ENCODE peak calls at places on chromosomes 16 and 17, in ten cellular contexts. P, N, U, G, Q, M, D, Z, K and H are unnamed samples.

GRCh38 chr16:87461466-87461975 is 31.3 kb downstream of the ZCCHC14 start:
- DNase-seq in Q (peak), M (no peak), Z (peak), D (no peak), P (peak), K (no peak), G (peak), N (peak), U (peak), H (no peak)

GRCh38 chr16:17404903-17405691 is 65.7 kb downstream of the XYLT1 start:
- DNase-seq in K (no peak), P (peak), U (peak), Q (peak), N (peak), D (no peak), Z (no peak), M (peak), G (peak), H (peak)

GRCh38 chr17:62627219-62627903 is at the start of gene MRC2:
- DNase-seq in N (no peak), G (peak), U (peak), P (peak), M (peak), K (peak), Z (peak), D (peak), Q (peak), H (no peak)

GRCh38 chr17:9241371-9241712 is 220.0 kb downstream of the NTN1 start:
- DNase-seq in Q (peak), G (no peak), U (no peak), Z (no peak), M (peak), D (no peak), N (no peak), P (no peak), K (no peak), H (no peak)

GRCh38 chr16:71883193-71883848 is 661 bp downstream of the ZNF821 start:
- DNase-seq in M (no peak), Q (peak), N (no peak), K (no peak), U (peak), D (peak), Z (peak), G (peak), P (peak), H (no peak)

GRCh38 chr17:32007463-32008298 is 498 bp downstream of the LRRC37B start:
- DNase-seq in U (peak), N (no peak), G (peak), K (no peak), P (peak), Q (peak), D (peak), M (peak), Z (peak), H (no peak)

GRCh38 chr16:85396879-85397871 is 215.9 kb upstream of the GSE1 start:
- DNase-seq in G (peak), P (peak), D (no peak), Q (no peak), N (peak), K (no peak), Z (peak), M (no peak), U (no peak), H (no peak)

GRCh38 chr17:74842146-74842598 is 17.5 kb downstream of the GRIN2C start:
- DNase-seq in N (no peak), K (no peak), U (no peak), D (no peak), Q (no peak), G (no peak), Z (no peak), M (no peak), P (no peak), H (no peak)

GRCh38 chr16:9906218-9906617 is 276.0 kb downstream of the GRIN2A start:
- DNase-seq in Z (no peak), D (no peak), Q (no peak), M (no peak), G (no peak), P (no peak), K (no peak), U (no peak), N (no peak), H (no peak)

GRCh38 chr17:33028778-33029177 is 37.1 kb downstream of the SPACA3 start:
- DNase-seq in K (no peak), U (no peak), N (no peak), Z (no peak), M (peak), D (no peak), Q (no peak), G (no peak), P (no peak), H (no peak)
- TF ChIP-seq CTCF in K (no peak), U (no peak), N (no peak), Z (no peak), M (no peak), D (no peak), Q (no peak), G (no peak), P (no peak), H (no peak)

GRCh38 chr17:36149296-36149820 is 27.1 kb downstream of the TBC1D3B start:
- DNase-seq in Z (no peak), U (no peak), G (no peak), D (peak), M (peak), N (peak), K (no peak), Q (no peak), P (no peak), H (peak)

GRCh38 chr17:36151891-36152638 is 24.4 kb downstream of the TBC1D3B start:
- DNase-seq in D (no peak), Q (no peak), K (no peak), M (no peak), N (no peak), P (no peak), Z (no peak), G (no peak), U (no peak), H (no peak)

GRCh38 chr17:36148559-36149295 is 27.7 kb downstream of the TBC1D3B start:
- DNase-seq in Q (peak), N (peak), G (peak), Z (peak), K (peak), D (peak), M (peak), U (peak), P (peak), H (no peak)

GRCh38 chr17:36153887-36154576 is 22.4 kb downstream of the TBC1D3B start:
- DNase-seq in K (no peak), N (no peak), Q (no peak), G (no peak), Z (no peak), P (no peak), M (no peak), D (no peak), U (no peak), H (no peak)

GRCh38 chr17:36152639-36153120 is 23.8 kb downstream of the TBC1D3B start:
- DNase-seq in N (no peak), K (no peak), G (no peak), Q (no peak), D (no peak), Z (no peak), U (no peak), M (no peak), P (no peak), H (no peak)
- TF ChIP-seq CTCF in N (no peak), K (peak), G (no peak), Q (no peak), D (no peak), Z (no peak), U (no peak), M (no peak), P (no peak), H (peak)

DNA sequence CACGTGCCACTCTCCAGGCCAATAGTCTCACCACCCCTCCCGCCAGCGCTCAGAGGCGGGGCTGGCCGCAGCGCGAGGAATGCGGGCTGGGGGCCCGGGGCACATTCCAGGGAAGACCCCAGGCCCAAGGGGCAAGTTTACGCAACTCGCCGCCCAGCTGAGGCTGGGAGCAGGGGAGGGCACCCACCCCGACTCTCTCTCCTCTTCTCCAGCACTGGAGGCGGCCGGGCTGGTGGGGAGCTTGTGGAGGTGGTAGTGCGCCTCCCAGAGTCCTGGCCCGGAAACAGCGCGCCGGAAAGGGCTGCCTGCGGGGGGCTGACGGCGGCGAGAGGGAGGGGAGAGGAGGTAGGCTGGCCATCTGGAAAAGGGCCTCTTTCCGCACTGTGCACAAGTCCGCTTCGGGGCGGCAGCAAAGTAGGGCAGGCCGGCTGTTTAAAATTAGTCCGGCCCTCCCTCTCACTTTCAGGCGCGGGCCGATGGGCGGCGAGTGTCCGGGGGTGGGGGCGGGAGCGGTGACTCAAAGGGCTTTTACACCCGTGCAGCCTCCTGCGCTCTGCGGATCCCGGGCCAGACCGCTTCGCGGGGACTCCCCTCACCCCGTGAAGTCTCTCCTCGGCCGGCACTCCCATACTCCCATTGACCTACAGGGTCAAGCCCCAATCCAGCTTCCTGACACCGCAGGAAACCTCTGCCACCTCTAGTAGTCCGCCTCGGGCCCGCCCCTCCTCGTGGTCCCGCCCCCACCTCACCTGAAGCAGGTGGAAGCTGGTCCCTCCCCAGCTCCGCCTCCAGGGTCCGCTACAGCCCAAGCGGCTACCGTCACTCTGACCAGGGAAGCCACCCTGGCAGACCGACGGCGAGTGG is 968 bp downstream of the FHOD1 start:
- DNase-seq in K (peak), Z (peak), G (peak), Q (peak), P (peak), D (peak), U (peak), N (no peak), M (peak), H (peak)
- TF ChIP-seq CTCF in K (peak), Z (peak), G (peak), Q (peak), P (no peak), D (peak), U (peak), N (peak), M (peak), H (peak)

DNA sequence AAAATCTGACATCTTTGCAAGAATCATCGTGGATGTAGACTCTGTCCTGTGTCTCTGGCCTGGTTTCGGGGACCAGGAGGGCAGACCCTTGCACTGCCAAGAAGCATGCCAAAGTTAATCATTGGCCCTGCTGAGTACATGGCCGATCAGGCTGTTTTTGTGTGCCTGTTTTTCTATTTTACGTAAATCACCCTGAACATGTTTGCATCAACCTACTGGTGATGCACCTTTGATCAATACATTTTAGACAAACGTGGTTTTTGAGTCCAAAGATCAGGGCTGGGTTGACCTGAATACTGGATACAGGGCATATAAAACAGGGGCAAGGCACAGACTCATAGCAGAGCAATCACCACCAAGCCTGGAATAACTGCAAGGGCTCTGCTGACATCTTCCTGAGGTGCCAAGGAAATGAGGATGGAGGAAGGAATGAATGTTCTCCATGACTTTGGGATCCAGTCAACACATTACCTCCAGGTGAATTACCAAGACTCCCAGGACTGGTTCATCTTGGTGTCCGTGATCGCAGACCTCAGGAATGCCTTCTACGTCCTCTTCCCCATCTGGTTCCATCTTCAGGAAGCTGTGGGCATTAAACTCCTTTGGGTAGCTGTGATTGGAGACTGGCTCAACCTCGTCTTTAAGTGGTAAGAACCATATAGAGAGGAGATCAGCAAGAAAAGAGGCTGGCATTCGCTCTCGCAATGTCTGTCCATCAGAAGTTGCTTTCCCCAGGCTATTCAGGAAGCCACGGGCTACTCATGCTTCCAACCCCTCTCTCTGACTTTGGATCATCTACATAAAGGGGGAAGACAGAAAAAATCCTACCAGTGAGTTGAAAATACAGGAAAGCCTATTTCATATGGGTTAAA is at the start of gene G6PC1:
- DNase-seq in P (no peak), D (no peak), N (no peak), Z (no peak), Q (no peak), M (no peak), K (no peak), G (no peak), U (no peak), H (no peak)
- TF ChIP-seq CTCF in P (no peak), D (no peak), N (no peak), Z (no peak), Q (no peak), M (no peak), K (no peak), G (no peak), U (no peak), H (no peak)

DNA sequence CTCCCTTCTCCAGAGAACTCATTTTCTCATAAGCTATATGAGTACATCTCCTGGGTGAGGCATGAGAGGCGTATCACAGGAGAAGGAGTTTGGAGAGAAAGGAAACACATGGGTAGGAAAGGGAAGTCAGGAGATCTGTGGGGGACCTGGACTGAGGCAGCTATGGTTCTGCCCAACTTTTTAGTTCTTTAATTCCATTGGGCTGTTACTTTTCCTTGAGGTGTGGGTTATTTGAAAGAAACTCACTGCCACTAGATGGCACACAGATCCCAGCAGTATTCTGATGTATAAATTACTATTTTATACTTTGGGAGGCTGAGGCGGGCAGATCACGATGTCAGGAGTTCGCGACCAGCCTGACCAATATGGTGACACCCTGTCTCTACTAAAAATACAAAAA is 63.6 kb downstream of the NUP93 start:
- DNase-seq in Q (no peak), N (no peak), K (no peak), D (peak), P (no peak), M (peak), U (no peak), G (no peak), Z (no peak), H (no peak)
- TF ChIP-seq CTCF in Q (peak), N (no peak), K (peak), D (peak), P (no peak), M (peak), U (peak), G (peak), Z (no peak), H (peak)

GRCh38 chr16:19879241-19879792 is 5.3 kb downstream of the GPRC5B start:
- DNase-seq in G (no peak), N (no peak), Q (peak), D (no peak), Z (peak), K (no peak), P (peak), M (no peak), U (no peak), H (no peak)
- TF ChIP-seq CTCF in G (no peak), N (no peak), Q (no peak), D (no peak), Z (no peak), K (no peak), P (no peak), M (no peak), U (no peak), H (no peak)

GRCh38 chr16:30722916-30723315 is 23.9 kb downstream of the SRCAP start:
- DNase-seq in K (no peak), N (no peak), U (no peak), Q (no peak), Z (no peak), M (no peak), P (no peak), D (no peak), G (no peak), H (no peak)

GRCh38 chr16:30723725-30724355 is 24.4 kb upstream of the PHKG2 start:
- DNase-seq in K (no peak), U (no peak), N (no peak), Q (no peak), G (no peak), P (no peak), M (no peak), Z (no peak), D (no peak), H (no peak)

GRCh38 chr16:30721167-30721566 is 22.2 kb downstream of the SRCAP start:
- DNase-seq in U (no peak), G (no peak), Z (no peak), D (no peak), P (no peak), M (no peak), Q (no peak), N (no peak), K (no peak), H (no peak)

GRCh38 chr16:30721606-30722005 is 22.6 kb downstream of the SRCAP start:
- DNase-seq in G (no peak), P (no peak), N (no peak), K (no peak), D (no peak), U (no peak), Q (no peak), M (no peak), Z (no peak), H (no peak)

DNA sequence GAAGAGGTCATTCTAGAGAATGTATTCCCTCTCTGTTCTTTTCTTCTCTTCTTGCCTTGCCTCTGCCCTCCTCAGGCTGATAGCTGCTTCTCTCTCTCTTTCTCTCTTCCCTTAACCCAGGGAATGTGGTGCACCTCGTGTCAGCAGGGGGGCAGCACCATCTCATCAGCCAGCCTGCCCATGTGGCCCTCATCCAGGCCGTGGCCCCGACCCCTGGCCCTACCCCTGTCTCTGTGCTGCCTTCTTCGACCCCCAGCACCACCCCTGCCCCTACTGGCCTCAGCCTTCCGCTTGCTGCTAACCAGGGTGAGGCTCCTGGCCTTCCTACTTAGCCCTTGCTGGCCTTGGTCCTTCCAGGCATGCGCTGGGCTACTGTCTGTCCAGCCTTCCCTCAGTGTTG is 23.5 kb downstream of the SRCAP start:
- DNase-seq in G (no peak), Z (no peak), P (no peak), Q (no peak), N (no peak), K (no peak), U (no peak), M (no peak), D (no peak), H (no peak)
- TF ChIP-seq CTCF in G (no peak), Z (no peak), P (no peak), Q (peak), N (no peak), K (no peak), U (no peak), M (no peak), D (peak), H (no peak)

GRCh38 chr17:61314368-61315078 is 85.1 kb upstream of the TBX2 start:
- DNase-seq in D (no peak), K (no peak), M (peak), Z (no peak), Q (peak), G (peak), N (no peak), U (no peak), P (no peak), H (no peak)
- TF ChIP-seq CTCF in D (no peak), K (peak), M (peak), Z (no peak), Q (peak), G (no peak), N (no peak), U (peak), P (no peak), H (peak)

GRCh38 chr17:78421084-78421533 is 42.7 kb downstream of the PGS1 start:
- DNase-seq in Z (no peak), U (no peak), N (no peak), M (no peak), Q (no peak), D (no peak), P (no peak), G (no peak), K (no peak), H (no peak)

GRCh38 chr17:78423961-78424747 is 45.7 kb downstream of the PGS1 start:
- DNase-seq in N (no peak), P (no peak), Q (no peak), D (no peak), M (peak), Z (no peak), K (no peak), G (no peak), U (no peak), H (no peak)

GRCh38 chr17:78422872-78423588 is 44.6 kb downstream of the PGS1 start:
- DNase-seq in D (no peak), K (no peak), Z (no peak), U (no peak), Q (no peak), M (no peak), P (no peak), G (no peak), N (no peak), H (no peak)

GRCh38 chr17:78421534-78422266 is 43.3 kb downstream of the PGS1 start:
- DNase-seq in Z (peak), P (peak), Q (peak), N (peak), K (peak), M (peak), U (peak), D (peak), G (peak), H (no peak)

GRCh38 chr17:78422267-78422605 is 43.8 kb downstream of the PGS1 start:
- DNase-seq in Q (no peak), U (no peak), D (no peak), M (no peak), N (no peak), K (no peak), P (no peak), Z (no peak), G (no peak), H (no peak)
- TF ChIP-seq CTCF in Q (no peak), U (no peak), D (no peak), M (no peak), N (no peak), K (no peak), P (no peak), Z (no peak), G (peak), H (no peak)